ENCODE peak calls at places on chromosomes 5 and 9, in nine cellular contexts. N is NCI-H1930; L is ELR; J is BJ; H is T-helper 9 cell; X is CD8-positive, alpha-beta memory T cell; Q is CD4-positive, CD25-positive, alpha-beta regulatory T cell; K is NCI-H460; I is CMK. W is an unnamed sample.

GRCh38 chr9:121498150-121498486 is 1.5 kb downstream of the GGTA1 start:
- DNase-seq in I (no peak), H (no peak), X (no peak), Q (peak; percentile 66), L (peak; percentile 84), J (no peak), N (peak; percentile 69), K (peak; percentile 71), W (peak; percentile 80)

GRCh38 chr5:38265546-38266179 is 7.3 kb downstream of the EGFLAM start:
- DNase-seq in N (peak; percentile 81), H (peak; percentile 10), I (peak; percentile 32), Q (peak; percentile 46), K (peak; percentile 59), J (no peak), L (peak; percentile 66), X (no peak), W (peak; percentile 50)

GRCh38 chr9:80701061-80701460 is 988.3 kb downstream of the TLE1 start:
- DNase-seq in L (no peak), X (no peak), N (no peak), Q (no peak), K (no peak), I (no peak), J (no peak), H (no peak), W (no peak)

GRCh38 chr9:7111413-7111812 is 353.6 kb downstream of the KDM4C start:
- DNase-seq in N (no peak), I (no peak), X (no peak), H (no peak), Q (no peak), J (no peak), L (no peak), K (no peak), W (no peak)

GRCh38 chr9:128685636-128686489 is 3.2 kb upstream of the SET start:
- DNase-seq in Q (peak; percentile 79), H (no peak), L (peak; percentile 31), I (no peak), K (no peak), J (no peak), N (no peak), X (peak; percentile 31), W (no peak)

GRCh38 chr5:158074992-158075769 is 216.2 kb upstream of the CLINT1 start:
- DNase-seq in H (peak; percentile 11), J (no peak), N (peak; percentile 12), X (peak; percentile 12), L (peak; percentile 60), I (no peak), K (peak; percentile 31), Q (peak; percentile 55), W (peak; percentile 40)

GRCh38 chr5:37248970-37249819 is at the start of gene CPLANE1:
- DNase-seq in J (peak; percentile 27), L (peak; percentile 79), I (peak; percentile 39), N (peak; percentile 85), H (peak; percentile 27), Q (peak; percentile 65), K (peak; percentile 58), X (peak; percentile 29), W (peak; percentile 76)

GRCh38 chr9:12698986-12699385 is 5.8 kb downstream of the TYRP1 start:
- DNase-seq in X (no peak), L (no peak), K (no peak), I (no peak), J (no peak), H (no peak), N (no peak), Q (no peak), W (no peak)

GRCh38 chr5:117318528-117318927 is 743.9 kb upstream of the SEMA6A start:
- DNase-seq in I (no peak), Q (no peak), H (no peak), X (no peak), L (no peak), J (no peak), K (no peak), N (no peak), W (no peak)

GRCh38 chr5:135709998-135710670 is 124.3 kb upstream of the SLC25A48 start:
- DNase-seq in Q (no peak), K (no peak), J (no peak), X (no peak), L (no peak), I (no peak), N (no peak), H (no peak), W (no peak)

GRCh38 chr9:114895605-114896004 is 34.8 kb downstream of the TNFSF8 start:
- DNase-seq in L (no peak), J (no peak), I (no peak), N (no peak), X (no peak), Q (no peak), H (no peak), K (no peak), W (no peak)

GRCh38 chr9:93451762-93452709 is 551 bp downstream of the FAM120A start:
- DNase-seq in L (peak; percentile 58), N (no peak), I (no peak), K (no peak), X (peak; percentile 26), H (peak; percentile 32), Q (peak; percentile 70), J (no peak), W (no peak)

GRCh38 chr9:111985315-111985714 is 88.7 kb downstream of the UGCG start:
- DNase-seq in K (no peak), L (no peak), Q (no peak), I (no peak), X (no peak), H (no peak), J (no peak), N (no peak), W (no peak)

GRCh38 chr9:31535659-31536058 is 848.8 kb upstream of the ACO1 start:
- DNase-seq in Q (no peak), L (no peak), I (no peak), K (no peak), X (no peak), N (no peak), J (no peak), H (no peak), W (no peak)

GRCh38 chr9:127970401-127971313 is 10.1 kb downstream of the EEIG1 start:
- DNase-seq in N (peak; percentile 77), Q (peak; percentile 93), J (no peak), K (no peak), H (peak; percentile 48), X (peak; percentile 36), I (no peak), L (no peak), W (no peak)

GRCh38 chr5:59358497-59358896 is 535.0 kb downstream of the PDE4D start:
- DNase-seq in X (no peak), I (no peak), J (no peak), L (no peak), K (peak; percentile 92), H (no peak), N (no peak), Q (no peak), W (no peak)

GRCh38 chr9:97561501-97561900 is 60.0 kb downstream of the TMOD1 start:
- DNase-seq in K (no peak), J (no peak), I (no peak), Q (no peak), H (no peak), L (no peak), N (no peak), X (no peak), W (no peak)

GRCh38 chr9:117413346-117414219 is 1.3 kb downstream of the ASTN2 start:
- DNase-seq in J (no peak), Q (no peak), L (no peak), N (no peak), X (no peak), H (no peak), I (no peak), K (no peak), W (no peak)

GRCh38 chr5:17185776-17186175 is 31.7 kb upstream of the BASP1 start:
- DNase-seq in K (no peak), L (peak; percentile 86), X (no peak), N (no peak), J (peak; percentile 90), Q (no peak), H (no peak), I (no peak), W (no peak)

GRCh38 chr9:24602687-24603352 is 57.1 kb upstream of the IZUMO3 start:
- DNase-seq in X (no peak), Q (no peak), H (no peak), N (peak; percentile 40), J (no peak), L (no peak), I (no peak), K (no peak), W (no peak)

GRCh38 chr5:16593630-16594029 is 23.2 kb downstream of the RETREG1 start:
- DNase-seq in I (no peak), X (no peak), Q (no peak), K (no peak), J (no peak), L (peak; percentile 16), H (no peak), N (no peak), W (no peak)

GRCh38 chr9:86175223-86175622 is 75.9 kb upstream of the GOLM1 start:
- DNase-seq in I (no peak), N (no peak), X (no peak), L (no peak), Q (no peak), K (no peak), H (no peak), J (no peak), W (no peak)